ENCODE peak calls at places on chromosomes 4 and X, in eight cellular contexts. C, V, J, O, K, X, Q and U are unnamed samples.

GRCh38 chrX:4268676-4269075 is 555.2 kb upstream of the PRKX start:
- DNase-seq in C (no peak), V (no peak), J (no peak), O (no peak), K (no peak), X (no peak), Q (no peak), U (no peak)

GRCh38 chr4:188295899-188296298 is 156.7 kb downstream of the TRIML1 start:
- DNase-seq in C (no peak), V (no peak), J (no peak), O (no peak), K (no peak), X (no peak), Q (no peak), U (no peak)

GRCh38 chr4:13056630-13057187 is 427.4 kb downstream of the RAB28 start:
- DNase-seq in C (no peak), V (no peak), J (no peak), O (no peak), K (no peak), X (no peak), Q (no peak), U (no peak)

GRCh38 chr4:152100378-152101201 is 339.8 kb upstream of the GATB start:
- DNase-seq in C (no peak), V (no peak), J (no peak), O (peak; percentile 44), K (no peak), X (no peak), Q (no peak), U (peak; percentile 34)

GRCh38 chr4:26020083-26020668 is 106.2 kb downstream of the SMIM20 start:
- DNase-seq in C (no peak), V (no peak), J (no peak), O (no peak), K (no peak), X (no peak), Q (no peak), U (peak; percentile 64)

GRCh38 chr4:182483685-182484084 is 240.5 kb downstream of the TENM3 start:
- DNase-seq in C (no peak), V (no peak), J (no peak), O (no peak), K (no peak), X (no peak), Q (no peak), U (no peak)

GRCh38 chr4:41448935-41449334 is 89.0 kb upstream of the LIMCH1 start:
- DNase-seq in C (no peak), V (no peak), J (no peak), O (no peak), K (no peak), X (no peak), Q (no peak), U (no peak)

GRCh38 chrX:44954562-44954961 is 81.6 kb downstream of the KDM6A start:
- DNase-seq in C (no peak), V (no peak), J (no peak), O (no peak), K (no peak), X (no peak), Q (no peak), U (no peak)

GRCh38 chr4:121773873-121774272 is 8.9 kb upstream of the SMIM43 start:
- DNase-seq in C (no peak), V (no peak), J (no peak), O (no peak), K (no peak), X (no peak), Q (no peak), U (no peak)

GRCh38 chr4:178086324-178086723 is 644.1 kb upstream of the AGA start:
- DNase-seq in C (no peak), V (no peak), J (peak; percentile 65), O (no peak), K (no peak), X (no peak), Q (peak; percentile 60), U (no peak)

GRCh38 chr4:38914859-38915258 is 47.3 kb downstream of the FAM114A1 start:
- DNase-seq in C (no peak), V (no peak), J (no peak), O (peak; percentile 25), K (no peak), X (no peak), Q (no peak), U (no peak)

GRCh38 chr4:86522349-86522748 is 71.8 kb upstream of the PTPN13 start:
- DNase-seq in C (no peak), V (no peak), J (no peak), O (no peak), K (no peak), X (no peak), Q (no peak), U (no peak)

GRCh38 chr4:101050088-101050835 is 297.1 kb downstream of the PPP3CA start:
- DNase-seq in C (no peak), V (no peak), J (no peak), O (no peak), K (no peak), X (no peak), Q (no peak), U (no peak)

GRCh38 chr4:186881521-186882220 is 158.0 kb upstream of the FAT1 start:
- DNase-seq in C (peak; percentile 26), V (no peak), J (no peak), O (no peak), K (peak; percentile 43), X (no peak), Q (no peak), U (no peak)

GRCh38 chr4:176792348-176793059 is at the start of gene VEGFC:
- DNase-seq in C (no peak), V (peak; percentile 37), J (peak; percentile 66), O (no peak), K (peak; percentile 61), X (peak; percentile 14), Q (peak; percentile 89), U (peak; percentile 51)

GRCh38 chrX:2242326-2242725 is 258.4 kb downstream of the DHRSX start:
- DNase-seq in C (no peak), V (no peak), J (no peak), O (no peak), K (no peak), X (no peak), Q (no peak), U (no peak)

GRCh38 chr4:154490261-154490588 is 1.4 kb downstream of the DCHS2 start:
- DNase-seq in C (no peak), V (no peak), J (peak; percentile 49), O (no peak), K (no peak), X (no peak), Q (peak; percentile 46), U (peak; percentile 81)

GRCh38 chrX:20315140-20315539 is 48.4 kb upstream of the RPS6KA3 start:
- DNase-seq in C (peak; percentile 31), V (no peak), J (no peak), O (peak; percentile 75), K (no peak), X (no peak), Q (no peak), U (peak; percentile 21)

GRCh38 chrX:51956441-51956840 is 63.0 kb downstream of the MAGED1 start:
- DNase-seq in C (no peak), V (no peak), J (no peak), O (no peak), K (no peak), X (no peak), Q (no peak), U (no peak)

GRCh38 chrX:155070038-155070437 is 898 bp downstream of the CMC4 start:
- DNase-seq in C (no peak), V (no peak), J (no peak), O (peak; percentile 8), K (peak; percentile 2), X (no peak), Q (peak; percentile 4), U (no peak)
- H3K27ac ChIP-seq in C (peak overlapping the region; percentile 61), V (no peak overlapping the region), J (no peak overlapping the region), O (peak overlapping the region; percentile 81), K (peak overlapping the region; percentile 95), X (no peak overlapping the region), Q (no peak overlapping the region), U (no peak overlapping the region)

GRCh38 chrX:152941328-152942111 is 43.7 kb downstream of the ZNF185 start:
- DNase-seq in C (peak; percentile 34), V (peak; percentile 88), J (peak; percentile 89), O (peak; percentile 95), K (peak; percentile 89), X (peak; percentile 70), Q (peak; percentile 95), U (peak; percentile 91)
- H3K27ac ChIP-seq in C (no peak overlapping the region), V (peak overlapping the region; percentile 80), J (no peak overlapping the region), O (peak overlapping the region; percentile 34), K (peak overlapping the region; percentile 57), X (peak overlapping the region; percentile 92), Q (no peak overlapping the region), U (peak overlapping the region; percentile 83)

DNA sequence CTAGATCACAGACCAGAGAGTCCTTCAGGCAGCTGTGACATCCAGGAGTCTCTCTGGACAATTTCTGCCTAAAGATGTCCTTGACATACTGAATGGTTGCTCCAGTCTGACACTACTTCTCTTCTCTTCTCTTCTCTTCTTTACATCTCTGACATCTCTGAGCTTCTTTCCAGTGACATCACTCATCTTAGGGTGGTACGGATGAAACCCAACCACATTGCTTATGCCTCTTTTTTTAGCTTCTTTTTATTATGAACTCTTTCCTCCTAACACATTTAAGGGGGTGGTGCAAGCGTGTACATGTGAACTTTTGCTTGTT is 39.4 kb upstream of the IRF2 start:
- DNase-seq in C (no peak), V (no peak), J (no peak), O (no peak), K (no peak), X (no peak), Q (no peak), U (no peak)
- H3K27ac ChIP-seq in C (no peak overlapping the region), V (peak overlapping the region; percentile 77), J (no peak overlapping the region), O (no peak overlapping the region), K (no peak overlapping the region), X (peak overlapping the region; percentile 84), Q (no peak overlapping the region), U (peak overlapping the region; percentile 48)

GRCh38 chrX:69066966-69067525 is 98.2 kb downstream of the PJA1 start:
- DNase-seq in C (no peak), V (no peak), J (no peak), O (no peak), K (no peak), X (no peak), Q (no peak), U (no peak)
- H3K27ac ChIP-seq in C (no peak overlapping the region), V (no peak overlapping the region), J (no peak overlapping the region), O (no peak overlapping the region), K (no peak overlapping the region), X (no peak overlapping the region), Q (no peak overlapping the region), U (no peak overlapping the region)

GRCh38 chr4:155906554-155907247 is 3.2 kb downstream of the TDO2 start:
- DNase-seq in C (peak; percentile 43), V (no peak), J (no peak), O (no peak), K (peak; percentile 50), X (no peak), Q (no peak), U (no peak)
- H3K27ac ChIP-seq in C (peak overlapping the region; percentile 25), V (no peak overlapping the region), J (no peak overlapping the region), O (no peak overlapping the region), K (peak overlapping the region; percentile 10), X (no peak overlapping the region), Q (no peak overlapping the region), U (no peak overlapping the region)

DNA sequence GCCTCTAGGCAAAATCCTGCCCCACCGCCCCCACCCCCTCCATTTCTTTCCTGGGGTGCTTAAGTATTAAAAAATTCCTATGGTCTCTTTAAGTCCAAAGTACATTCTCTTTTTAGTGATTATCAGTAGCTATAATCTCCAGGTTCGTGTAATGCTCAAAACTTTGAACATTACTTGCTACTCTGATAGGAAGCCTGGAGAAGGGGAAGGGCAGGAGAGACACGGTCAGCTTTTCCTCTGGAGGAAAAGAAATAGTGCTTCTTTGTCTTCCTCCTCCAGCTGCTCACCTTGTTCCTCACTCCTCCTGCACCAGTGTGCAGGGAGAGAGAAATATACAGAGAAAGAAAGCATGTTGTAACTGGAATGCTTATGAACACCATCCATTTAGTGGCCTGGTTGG is 80.4 kb downstream of the PPP1R2C start:
- DNase-seq in C (no peak), V (no peak), J (no peak), O (no peak), K (no peak), X (no peak), Q (no peak), U (no peak)
- H3K27ac ChIP-seq in C (no peak overlapping the region), V (no peak overlapping the region), J (no peak overlapping the region), O (no peak overlapping the region), K (no peak overlapping the region), X (no peak overlapping the region), Q (no peak overlapping the region), U (no peak overlapping the region)